ENCODE peak calls at places on chromosomes 13 and 19, in eight cellular contexts. Z is GM19239; I is activated CD8-positive, alpha-beta T cell treated with anti-CD3 and anti-CD28 coated beads for 36 hours; J is stimulated activated CD8-positive, alpha-beta memory T cell treated with anti-CD3 and anti-CD28 coated beads, Interleukin-7, amount 100 ng/mL, for 4 hours; P is naive thymus-derived CD8-positive, alpha-beta T cell; G is mucosa of gallbladder; T is KG1; S is HFFc6. W is an unnamed sample.

GRCh38 chr13:25372275-25373081 is 704 bp downstream of the ATP8A2 start:
- DNase-seq in P (no peak), I (peak), Z (no peak), T (no peak), S (no peak), J (no peak), G (no peak), W (no peak)

GRCh38 chr19:49592486-49593232 is 1.7 kb downstream of the PRR12 start:
- DNase-seq in J (no peak), P (no peak), G (no peak), I (peak), T (peak), Z (no peak), S (no peak), W (no peak)

GRCh38 chr13:19596960-19597361 is 35.6 kb upstream of the TPTE2 start:
- DNase-seq in T (no peak), I (peak), J (no peak), P (no peak), S (peak), G (no peak), Z (no peak), W (no peak)

GRCh38 chr19:1254081-1254527 is 5.7 kb downstream of the MIDN start:
- DNase-seq in Z (no peak), P (no peak), J (no peak), I (no peak), G (no peak), S (no peak), T (no peak), W (peak)

GRCh38 chr19:12766051-12766521 is 9.3 kb downstream of the HOOK2 start:
- DNase-seq in G (peak), Z (peak), J (no peak), S (peak), I (peak), T (peak), P (peak), W (peak)

GRCh38 chr13:36548129-36548528 is 115.8 kb downstream of the CCNA1 start:
- DNase-seq in P (no peak), Z (no peak), I (no peak), T (no peak), G (no peak), S (no peak), J (no peak), W (no peak)

GRCh38 chr19:39065928-39066327 is 18.2 kb upstream of the ACP7 start:
- DNase-seq in I (no peak), J (no peak), Z (no peak), P (no peak), T (no peak), G (no peak), S (no peak), W (no peak)

GRCh38 chr19:34350161-34350561 is 14.8 kb upstream of the GPI start:
- DNase-seq in P (peak), Z (no peak), S (no peak), T (no peak), G (no peak), J (peak), I (peak), W (no peak)

GRCh38 chr13:39263033-39263432 is 224.8 kb downstream of the NHLRC3 start:
- DNase-seq in J (peak), I (peak), S (peak), Z (peak), T (no peak), P (no peak), G (peak), W (peak)

GRCh38 chr19:29779921-29780320 is 31.9 kb upstream of the CCNE1 start:
- DNase-seq in S (no peak), P (no peak), Z (no peak), G (no peak), J (no peak), T (no peak), I (peak), W (no peak)

GRCh38 chr13:27396252-27396846 is 28.1 kb upstream of the GTF3A start:
- DNase-seq in T (no peak), J (no peak), I (no peak), S (no peak), P (no peak), G (no peak), Z (no peak), W (no peak)

GRCh38 chr19:1806184-1807029 is 5.7 kb downstream of the ATP8B3 start:
- DNase-seq in Z (no peak), G (no peak), I (no peak), P (no peak), S (no peak), J (no peak), T (no peak), W (no peak)

GRCh38 chr19:52748336-52748950 is 13.6 kb upstream of the ZNF611 start:
- DNase-seq in J (no peak), S (peak), P (no peak), G (no peak), T (no peak), Z (no peak), I (peak), W (no peak)

GRCh38 chr13:65063753-65064152 is 2166.4 kb downstream of the PCDH9 start:
- DNase-seq in Z (no peak), S (peak), P (no peak), T (no peak), G (no peak), I (no peak), J (no peak), W (no peak)

GRCh38 chr19:3367572-3368440 is 1.4 kb downstream of the NFIC start:
- DNase-seq in T (no peak), J (no peak), G (no peak), S (no peak), Z (no peak), I (no peak), P (no peak), W (no peak)

GRCh38 chr19:48569814-48570213 is 17.8 kb downstream of the SULT2B1 start:
- DNase-seq in J (no peak), T (no peak), I (no peak), P (no peak), G (no peak), Z (no peak), S (peak), W (no peak)

GRCh38 chr19:58063712-58064111 is 4.6 kb downstream of the ZNF135 start:
- DNase-seq in Z (no peak), T (no peak), S (no peak), J (no peak), I (no peak), G (no peak), P (no peak), W (no peak)

GRCh38 chr13:114315074-114315785 is 927 bp downstream of the CHAMP1 start:
- DNase-seq in Z (no peak), J (no peak), G (no peak), I (peak), T (no peak), P (no peak), S (no peak), W (no peak)

GRCh38 chr13:38350114-38350617 is 515 bp downstream of the UFM1 start:
- DNase-seq in T (no peak), G (peak), S (peak), Z (no peak), I (peak), P (peak), J (peak), W (no peak)

GRCh38 chr13:80823472-80823871 is 482.5 kb upstream of the SPRY2 start:
- DNase-seq in T (no peak), I (no peak), J (no peak), G (no peak), Z (no peak), S (no peak), P (no peak), W (no peak)

GRCh38 chr13:35140321-35140720 is 198.3 kb downstream of the NBEA start:
- DNase-seq in P (no peak), I (no peak), Z (no peak), T (no peak), J (no peak), G (no peak), S (no peak), W (no peak)

GRCh38 chr19:51760811-51761356 is at the start of gene FPR2:
- DNase-seq in I (no peak), Z (no peak), T (no peak), P (no peak), J (no peak), G (no peak), S (no peak), W (no peak)

GRCh38 chr19:46901701-46902401 is 41.1 kb downstream of the ARHGAP35 start:
- DNase-seq in S (no peak), G (no peak), T (no peak), P (no peak), Z (no peak), J (no peak), I (no peak), W (no peak)

GRCh38 chr19:18496167-18496979 is 25.5 kb downstream of the ELL start:
- DNase-seq in I (peak), Z (peak), S (peak), T (peak), G (peak), P (peak), J (peak), W (no peak)

GRCh38 chr13:44726214-44726613 is 150.1 kb upstream of the TSC22D1 start:
- DNase-seq in J (no peak), I (no peak), G (no peak), S (peak), P (no peak), Z (no peak), T (no peak), W (no peak)

GRCh38 chr19:44848036-44848804 is 2.1 kb downstream of the NECTIN2 start:
- DNase-seq in I (peak), P (no peak), J (no peak), S (peak), T (no peak), G (no peak), Z (no peak), W (no peak)

GRCh38 chr13:110415669-110416068 is 108.6 kb downstream of the COL4A2 start:
- DNase-seq in G (no peak), Z (no peak), I (peak), J (no peak), S (no peak), T (no peak), P (no peak), W (no peak)

GRCh38 chr19:15378529-15379082 is 981 bp downstream of the AKAP8 start:
- DNase-seq in I (peak), J (peak), S (peak), P (peak), T (peak), Z (peak), G (peak), W (no peak)

GRCh38 chr13:106534844-106535551 is 464 bp downstream of the EFNB2 start:
- DNase-seq in S (no peak), J (no peak), G (no peak), I (peak), P (peak), Z (peak), T (no peak), W (no peak)

W was measured in hypothalamus.